ENCODE peak calls at places on chromosomes 11 and 22, in ten cellular contexts. One of them, this sample, is unnamed.
A peak's percentile ranks its signal among the peaks of the same experiment; 100 is the strongest.

GRCh38 chr22:38230108-38230825 is 28.5 kb downstream of the MAFF start:
- DNase-seq in GM04503: no peak
- DNase-seq in substantia nigra: no peak
- DNase-seq in colonic mucosa: peak; percentile 85
- DNase-seq in stimulated activated CD4-positive, alpha-beta T cell treated with anti-CD3 and anti-CD28 coated beads, Interleukin-4, amount 100 ng/mL, for 48 hours: no peak
- DNase-seq in endothelial cell: peak; percentile 63
- DNase-seq in activated naive CD4-positive, alpha-beta T cell: no peak
- DNase-seq in MM.1S: no peak
- DNase-seq in upper lobe of left lung: peak; percentile 62
- DNase-seq in IMR-90: no peak
- DNase-seq in this sample: peak; percentile 80

GRCh38 chr11:61917043-61917356 is 366 bp downstream of the RAB3IL1 start:
- DNase-seq in MM.1S: no peak
- DNase-seq in GM04503: no peak
- DNase-seq in activated naive CD4-positive, alpha-beta T cell: no peak
- DNase-seq in colonic mucosa: peak; percentile 17
- DNase-seq in endothelial cell: no peak
- DNase-seq in substantia nigra: no peak
- DNase-seq in upper lobe of left lung: no peak
- DNase-seq in stimulated activated CD4-positive, alpha-beta T cell treated with anti-CD3 and anti-CD28 coated beads, Interleukin-4, amount 100 ng/mL, for 48 hours: no peak
- DNase-seq in IMR-90: no peak
- DNase-seq in this sample: no peak

GRCh38 chr11:69510471-69511357 is 29.3 kb downstream of the LINC01488 start:
- DNase-seq in substantia nigra: no peak
- DNase-seq in colonic mucosa: no peak
- DNase-seq in GM04503: no peak
- DNase-seq in activated naive CD4-positive, alpha-beta T cell: no peak
- DNase-seq in stimulated activated CD4-positive, alpha-beta T cell treated with anti-CD3 and anti-CD28 coated beads, Interleukin-4, amount 100 ng/mL, for 48 hours: no peak
- DNase-seq in MM.1S: no peak
- DNase-seq in upper lobe of left lung: peak; percentile 25
- DNase-seq in IMR-90: peak; percentile 72
- DNase-seq in endothelial cell: no peak
- DNase-seq in this sample: no peak

GRCh38 chr22:48504519-48505140 is 1323.0 kb downstream of the BRD1 start:
- DNase-seq in endothelial cell: no peak
- DNase-seq in activated naive CD4-positive, alpha-beta T cell: no peak
- DNase-seq in colonic mucosa: no peak
- DNase-seq in MM.1S: no peak
- DNase-seq in IMR-90: no peak
- DNase-seq in upper lobe of left lung: peak; percentile 37
- DNase-seq in stimulated activated CD4-positive, alpha-beta T cell treated with anti-CD3 and anti-CD28 coated beads, Interleukin-4, amount 100 ng/mL, for 48 hours: no peak
- DNase-seq in substantia nigra: no peak
- DNase-seq in GM04503: no peak
- DNase-seq in this sample: no peak

GRCh38 chr11:60857378-60858232 is 1.9 kb upstream of the PTGDR2 start:
- DNase-seq in endothelial cell: no peak
- DNase-seq in MM.1S: no peak
- DNase-seq in IMR-90: peak; percentile 65
- DNase-seq in substantia nigra: no peak
- DNase-seq in activated naive CD4-positive, alpha-beta T cell: no peak
- DNase-seq in GM04503: no peak
- DNase-seq in upper lobe of left lung: no peak
- DNase-seq in colonic mucosa: no peak
- DNase-seq in stimulated activated CD4-positive, alpha-beta T cell treated with anti-CD3 and anti-CD28 coated beads, Interleukin-4, amount 100 ng/mL, for 48 hours: no peak
- DNase-seq in this sample: no peak

GRCh38 chr22:48979482-48979881 is 848.2 kb downstream of the BRD1 start:
- DNase-seq in stimulated activated CD4-positive, alpha-beta T cell treated with anti-CD3 and anti-CD28 coated beads, Interleukin-4, amount 100 ng/mL, for 48 hours: no peak
- DNase-seq in IMR-90: no peak
- DNase-seq in colonic mucosa: no peak
- DNase-seq in endothelial cell: no peak
- DNase-seq in GM04503: no peak
- DNase-seq in upper lobe of left lung: no peak
- DNase-seq in MM.1S: no peak
- DNase-seq in substantia nigra: no peak
- DNase-seq in activated naive CD4-positive, alpha-beta T cell: no peak
- DNase-seq in this sample: no peak

GRCh38 chr11:118812485-118812884 is 21.5 kb upstream of the DDX6 start:
- DNase-seq in substantia nigra: no peak
- DNase-seq in IMR-90: no peak
- DNase-seq in colonic mucosa: no peak
- DNase-seq in endothelial cell: no peak
- DNase-seq in activated naive CD4-positive, alpha-beta T cell: no peak
- DNase-seq in GM04503: no peak
- DNase-seq in stimulated activated CD4-positive, alpha-beta T cell treated with anti-CD3 and anti-CD28 coated beads, Interleukin-4, amount 100 ng/mL, for 48 hours: no peak
- DNase-seq in upper lobe of left lung: no peak
- DNase-seq in MM.1S: no peak
- DNase-seq in this sample: no peak

GRCh38 chr11:111417766-111418435 is 38.8 kb upstream of the POU2AF1 start:
- DNase-seq in MM.1S: peak; percentile 95
- DNase-seq in upper lobe of left lung: no peak
- DNase-seq in activated naive CD4-positive, alpha-beta T cell: no peak
- DNase-seq in IMR-90: peak; percentile 99
- DNase-seq in colonic mucosa: peak; percentile 47
- DNase-seq in substantia nigra: no peak
- DNase-seq in endothelial cell: no peak
- DNase-seq in stimulated activated CD4-positive, alpha-beta T cell treated with anti-CD3 and anti-CD28 coated beads, Interleukin-4, amount 100 ng/mL, for 48 hours: no peak
- DNase-seq in GM04503: peak; percentile 9
- DNase-seq in this sample: peak; percentile 68

GRCh38 chr11:38019072-38019775 is 1421.2 kb upstream of the RAG2 start:
- DNase-seq in substantia nigra: no peak
- DNase-seq in GM04503: no peak
- DNase-seq in activated naive CD4-positive, alpha-beta T cell: no peak
- DNase-seq in upper lobe of left lung: no peak
- DNase-seq in IMR-90: no peak
- DNase-seq in stimulated activated CD4-positive, alpha-beta T cell treated with anti-CD3 and anti-CD28 coated beads, Interleukin-4, amount 100 ng/mL, for 48 hours: no peak
- DNase-seq in MM.1S: no peak
- DNase-seq in endothelial cell: peak; percentile 7
- DNase-seq in colonic mucosa: no peak
- DNase-seq in this sample: no peak

GRCh38 chr22:19679476-19680099 is 34.7 kb upstream of the SEPTIN5 start:
- DNase-seq in substantia nigra: no peak
- DNase-seq in activated naive CD4-positive, alpha-beta T cell: peak; percentile 14
- DNase-seq in colonic mucosa: peak; percentile 37
- DNase-seq in IMR-90: no peak
- DNase-seq in GM04503: no peak
- DNase-seq in endothelial cell: peak; percentile 69
- DNase-seq in upper lobe of left lung: peak; percentile 93
- DNase-seq in stimulated activated CD4-positive, alpha-beta T cell treated with anti-CD3 and anti-CD28 coated beads, Interleukin-4, amount 100 ng/mL, for 48 hours: peak; percentile 36
- DNase-seq in MM.1S: no peak
- DNase-seq in this sample: peak; percentile 27

GRCh38 chr11:13366266-13367026 is 88.9 kb downstream of the BMAL1 start:
- DNase-seq in stimulated activated CD4-positive, alpha-beta T cell treated with anti-CD3 and anti-CD28 coated beads, Interleukin-4, amount 100 ng/mL, for 48 hours: no peak
- DNase-seq in MM.1S: no peak
- DNase-seq in GM04503: no peak
- DNase-seq in upper lobe of left lung: no peak
- DNase-seq in endothelial cell: no peak
- DNase-seq in colonic mucosa: no peak
- DNase-seq in substantia nigra: no peak
- DNase-seq in activated naive CD4-positive, alpha-beta T cell: no peak
- DNase-seq in IMR-90: peak; percentile 83
- DNase-seq in this sample: no peak

GRCh38 chr11:106761745-106762144 is 256.5 kb downstream of the GUCY1A2 start:
- DNase-seq in GM04503: no peak
- DNase-seq in activated naive CD4-positive, alpha-beta T cell: no peak
- DNase-seq in upper lobe of left lung: no peak
- DNase-seq in IMR-90: no peak
- DNase-seq in substantia nigra: no peak
- DNase-seq in stimulated activated CD4-positive, alpha-beta T cell treated with anti-CD3 and anti-CD28 coated beads, Interleukin-4, amount 100 ng/mL, for 48 hours: no peak
- DNase-seq in MM.1S: no peak
- DNase-seq in endothelial cell: no peak
- DNase-seq in colonic mucosa: no peak
- DNase-seq in this sample: no peak

This sample was measured in transverse colon.